ENCODE peak calls at places on chromosomes 16 and 17, in six cellular contexts. Y is pancreas; N is Peyer's patch; O is CD8-positive, alpha-beta T cell; X is AG04450; L is GM23248. C is an unnamed sample.

GRCh38 chr16:48511071-48511540 is 98.9 kb downstream of the N4BP1 start:
- DNase-seq in O (no peak), L (peak), Y (no peak), X (peak), N (no peak), C (no peak)

GRCh38 chr17:9158545-9159452 is 137.5 kb downstream of the NTN1 start:
- DNase-seq in N (no peak), L (peak), X (no peak), O (no peak), Y (no peak), C (no peak)

GRCh38 chr17:48597775-48598631 is 4.4 kb upstream of the HOXB5 start:
- DNase-seq in Y (no peak), X (no peak), O (peak), L (peak), N (no peak), C (no peak)

GRCh38 chr17:76079577-76080206 is 710 bp downstream of the ZACN start:
- DNase-seq in L (no peak), Y (no peak), N (no peak), O (no peak), X (no peak), C (no peak)

GRCh38 chr17:67221062-67221998 is 23.7 kb downstream of the HELZ start:
- DNase-seq in X (no peak), O (no peak), L (peak), N (no peak), Y (no peak), C (peak)

GRCh38 chr17:73363788-73364522 is 52.2 kb upstream of the CDC42EP4 start:
- DNase-seq in N (no peak), L (no peak), X (no peak), O (no peak), Y (peak), C (no peak)

GRCh38 chr16:66481081-66481942 is 54.2 kb downstream of the BEAN1 start:
- DNase-seq in X (no peak), N (peak), Y (no peak), O (no peak), L (no peak), C (no peak)

GRCh38 chr16:4323845-4324478 is 8.1 kb downstream of the GLIS2 start:
- DNase-seq in X (no peak), N (no peak), Y (peak), L (peak), O (no peak), C (peak)

GRCh38 chr17:75487351-75488070 is 27.8 kb downstream of the CASKIN2 start:
- DNase-seq in Y (no peak), X (no peak), L (no peak), N (peak), O (peak), C (peak)

GRCh38 chr16:57764341-57765159 is 29.0 kb downstream of the KATNB1 start:
- DNase-seq in L (peak), Y (peak), X (peak), O (no peak), N (no peak), C (no peak)

GRCh38 chr17:4953461-4953961 is 2.6 kb downstream of the ENO3 start:
- DNase-seq in Y (no peak), X (no peak), O (no peak), N (no peak), L (peak), C (no peak)

GRCh38 chr16:24217456-24217855 is 38.7 kb upstream of the CACNG3 start:
- DNase-seq in L (no peak), X (no peak), N (no peak), O (no peak), Y (no peak), C (no peak)

GRCh38 chr17:20938244-20938643 is 104.6 kb downstream of the USP22 start:
- DNase-seq in Y (no peak), O (no peak), X (no peak), L (no peak), N (no peak), C (no peak)

GRCh38 chr16:68289621-68290329 is 21.0 kb downstream of the SLC7A6OS start:
- DNase-seq in N (peak), L (peak), O (peak), X (no peak), Y (no peak), C (no peak)
- H3K27ac ChIP-seq in N (peak), L (peak), O (peak), X (no peak), Y (no peak), C (peak)

DNA sequence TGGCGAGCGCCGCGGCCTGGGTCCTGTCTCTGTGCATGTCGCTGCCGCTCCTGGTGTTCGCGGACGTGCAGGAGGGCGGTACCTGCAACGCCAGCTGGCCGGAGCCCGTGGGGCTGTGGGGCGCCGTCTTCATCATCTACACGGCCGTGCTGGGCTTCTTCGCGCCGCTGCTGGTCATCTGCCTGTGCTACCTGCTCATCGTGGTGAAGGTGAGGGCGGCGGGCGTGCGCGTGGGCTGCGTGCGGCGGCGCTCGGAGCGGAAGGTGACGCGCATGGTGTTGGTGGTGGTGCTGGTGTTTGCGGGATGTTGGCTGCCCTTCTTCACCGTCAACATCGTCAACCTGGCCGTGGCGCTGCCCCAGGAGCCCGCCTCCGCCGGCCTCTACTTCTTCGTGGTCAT is 6.8 kb downstream of the SSTR5 start:
- DNase-seq in O (no peak), Y (no peak), L (no peak), N (no peak), X (no peak), C (no peak)
- H3K4me3 ChIP-seq in O (no peak), Y (no peak), L (no peak), N (no peak), X (no peak), C (no peak)

GRCh38 chr17:57876023-57876865 is 26.4 kb upstream of the MRPS23 start:
- DNase-seq in L (no peak), N (no peak), Y (no peak), O (no peak), X (no peak), C (no peak)
- H3K27ac ChIP-seq in L (no peak), N (peak), Y (no peak), O (no peak), X (peak), C (peak)

GRCh38 chr17:59754547-59754946 is 47.1 kb downstream of the VMP1 start:
- DNase-seq in O (no peak), L (peak), Y (no peak), X (peak), N (no peak), C (no peak)
- H3K4me3 ChIP-seq in O (no peak), L (peak), Y (no peak), X (no peak), N (no peak), C (no peak)

DNA sequence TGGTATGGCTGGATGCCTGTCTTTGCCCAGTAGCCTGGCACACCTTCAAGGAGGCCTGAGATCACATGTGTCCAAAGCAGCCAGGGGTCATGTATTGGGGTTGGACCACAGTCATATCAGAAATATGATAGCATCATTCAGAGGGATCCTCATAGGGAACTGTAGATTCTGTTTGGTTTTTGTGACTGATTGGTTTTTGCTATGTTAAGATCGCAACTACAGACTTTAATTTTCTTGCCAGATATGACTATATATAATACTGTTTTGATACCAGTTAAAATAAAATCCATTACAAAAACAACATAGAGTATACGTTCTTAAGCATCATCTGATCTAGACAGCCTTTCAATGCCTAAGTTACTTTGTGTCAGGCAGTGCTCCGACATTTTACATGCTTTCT is 11.8 kb upstream of the SMPD3 start:
- DNase-seq in N (no peak), Y (no peak), L (no peak), O (no peak), X (no peak), C (no peak)
- H3K27ac ChIP-seq in N (no peak), Y (no peak), L (no peak), O (no peak), X (no peak), C (no peak)

GRCh38 chr16:9901-10665 is 43.3 kb downstream of the POLR3K start:
- DNase-seq in Y (no peak), L (peak), N (no peak), X (no peak), O (no peak), C (no peak)
- H3K4me3 ChIP-seq in Y (no peak), L (no peak), N (no peak), X (peak), O (no peak), C (no peak)

GRCh38 chr17:77286641-77287431 is 146.1 kb downstream of the SEC14L1 start:
- DNase-seq in L (peak), O (no peak), Y (peak), N (no peak), X (no peak), C (no peak)
- H3K27ac ChIP-seq in L (peak), O (no peak), Y (peak), N (peak), X (peak), C (peak)

GRCh38 chr16:51271156-51271555 is 120.1 kb upstream of the SALL1 start:
- DNase-seq in N (no peak), X (no peak), L (no peak), Y (no peak), O (no peak), C (no peak)
- H3K4me3 ChIP-seq in N (no peak), X (no peak), L (no peak), Y (no peak), O (no peak), C (no peak)

DNA sequence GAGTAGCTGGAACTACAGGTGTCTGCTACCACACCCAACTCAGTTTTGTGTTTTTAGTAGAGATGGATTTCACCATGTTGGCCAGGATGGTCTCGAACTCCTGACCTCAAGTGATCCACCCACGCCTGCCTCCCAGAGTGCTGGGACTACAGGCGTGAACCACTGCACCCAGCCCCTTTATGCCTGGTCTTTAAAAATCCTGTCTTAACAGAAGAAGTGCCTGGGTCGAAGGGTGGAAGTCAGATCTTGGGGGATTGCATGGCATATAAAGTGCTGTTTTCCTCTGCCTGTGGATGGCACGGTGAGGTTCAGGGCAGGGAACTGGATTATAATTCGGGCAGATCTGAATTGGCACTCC is 30.3 kb downstream of the ZC3H18 start:
- DNase-seq in L (no peak), Y (no peak), N (no peak), X (no peak), O (no peak), C (no peak)
- H3K27ac ChIP-seq in L (no peak), Y (no peak), N (no peak), X (no peak), O (no peak), C (peak)

DNA sequence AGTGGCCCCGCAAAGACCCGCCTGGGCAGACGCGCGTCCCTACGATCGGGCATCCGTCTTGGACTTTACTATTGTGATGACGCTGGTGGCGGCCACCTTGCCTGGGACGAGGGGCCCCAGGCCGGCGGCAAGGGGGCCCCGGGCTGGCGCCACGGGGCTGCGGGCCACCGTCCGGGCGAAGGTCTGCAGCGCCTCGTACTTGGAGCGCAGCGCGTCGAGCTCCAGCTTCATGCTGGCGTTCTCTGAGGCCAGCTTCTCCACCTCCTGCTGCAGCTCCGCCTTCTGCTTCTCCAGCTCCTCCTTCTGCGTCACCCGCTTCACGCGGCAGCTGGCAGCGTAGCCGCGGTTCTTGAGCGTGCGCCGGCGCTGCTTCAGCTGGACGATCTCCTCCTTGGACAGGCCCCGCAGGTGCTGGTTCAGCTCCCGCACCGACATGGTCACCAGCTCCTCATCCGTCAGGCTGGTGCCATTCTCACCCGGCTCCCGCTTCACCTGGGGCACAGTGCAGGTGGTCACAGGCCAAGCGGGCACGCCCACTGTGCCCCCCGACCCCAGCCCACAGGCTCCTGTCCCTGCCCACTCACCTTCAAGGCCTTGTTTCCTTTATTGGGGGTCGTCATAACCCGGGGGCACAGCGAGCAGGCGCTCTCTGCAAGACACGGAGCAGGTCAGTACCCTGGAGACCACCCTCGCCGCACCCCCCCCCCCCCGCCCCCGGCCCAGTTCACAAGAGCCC is 4.8 kb upstream of the SIRT7 start:
- DNase-seq in O (no peak), Y (no peak), L (no peak), N (no peak), X (no peak), C (peak)
- H3K4me3 ChIP-seq in O (no peak), Y (no peak), L (peak), N (no peak), X (peak), C (peak)

C was measured in gastrocnemius medialis.